ENCODE peak calls at places on chromosomes 12 and 14, in nine cellular contexts. Z, E, C, S, J, V, W, L and I are unnamed samples. For H3K4me1, the result is how much of the 10 kb centered on the place peaks cover.

GRCh38 chr12:66755727-66756395 is 77.0 kb upstream of the GRIP1 start:
- DNase-seq in Z (no peak), E (no peak), C (no peak), S (no peak), J (no peak), V (no peak), W (no peak), L (no peak), I (no peak)

GRCh38 chr12:132583311-132583710 is 27.1 kb downstream of the LRCOL1 start:
- DNase-seq in Z (no peak), E (no peak), C (no peak), S (no peak), J (no peak), V (no peak), W (no peak), L (no peak), I (no peak)

GRCh38 chr12:92242917-92243316 is 97.3 kb upstream of the BTG1 start:
- DNase-seq in Z (no peak), E (no peak), C (no peak), S (no peak), J (no peak), V (no peak), W (peak), L (no peak), I (no peak)

GRCh38 chr14:56210570-56210969 is 92.4 kb downstream of the PELI2 start:
- DNase-seq in Z (no peak), E (no peak), C (no peak), S (no peak), J (no peak), V (no peak), W (no peak), L (peak), I (no peak)

GRCh38 chr14:103255555-103255954 is 78.5 kb upstream of the EIF5 start:
- DNase-seq in Z (no peak), E (peak), C (no peak), S (no peak), J (no peak), V (no peak), W (no peak), L (no peak), I (no peak)

GRCh38 chr14:94375552-94376107 is 12.8 kb downstream of the SERPINA1 start:
- DNase-seq in Z (no peak), E (no peak), C (no peak), S (no peak), J (no peak), V (no peak), W (no peak), L (no peak), I (no peak)

GRCh38 chr12:127537070-127537469 is 729.9 kb upstream of the TMEM132C start:
- DNase-seq in Z (no peak), E (no peak), C (no peak), S (no peak), J (no peak), V (no peak), W (no peak), L (no peak), I (no peak)

GRCh38 chr14:72783741-72784140 is 110.2 kb downstream of the DPF3 start:
- DNase-seq in Z (no peak), E (no peak), C (peak), S (no peak), J (no peak), V (no peak), W (no peak), L (no peak), I (no peak)

GRCh38 chr14:64736271-64737131 is 32.3 kb downstream of the PLEKHG3 start:
- DNase-seq in Z (peak), E (peak), C (no peak), S (no peak), J (no peak), V (no peak), W (no peak), L (no peak), I (no peak)

GRCh38 chr12:67916266-67916970 is 72.8 kb upstream of the IFNG-AS1 start:
- DNase-seq in Z (no peak), E (no peak), C (no peak), S (no peak), J (no peak), V (no peak), W (no peak), L (no peak), I (no peak)

GRCh38 chr14:54348001-54348611 is 48.7 kb upstream of the CDKN3 start:
- DNase-seq in Z (no peak), E (no peak), C (no peak), S (peak), J (no peak), V (peak), W (no peak), L (no peak), I (no peak)

GRCh38 chr12:43742106-43742505 is 16.5 kb downstream of the PUS7L start:
- DNase-seq in Z (no peak), E (no peak), C (no peak), S (no peak), J (no peak), V (no peak), W (no peak), L (peak), I (no peak)

GRCh38 chr12:116918464-116918863 is 7.7 kb downstream of the FBXW8 start:
- DNase-seq in Z (no peak), E (no peak), C (no peak), S (no peak), J (no peak), V (no peak), W (no peak), L (no peak), I (no peak)

GRCh38 chr14:36654185-36655053 is 7.2 kb upstream of the PAX9 start:
- DNase-seq in Z (no peak), E (no peak), C (no peak), S (no peak), J (no peak), V (no peak), W (no peak), L (no peak), I (no peak)

GRCh38 chr12:104273503-104273902 is 30.0 kb upstream of the EID3 start:
- DNase-seq in Z (no peak), E (no peak), C (no peak), S (no peak), J (no peak), V (no peak), W (no peak), L (no peak), I (no peak)

GRCh38 chr12:91810531-91810930 is 335.1 kb downstream of the BTG1 start:
- DNase-seq in Z (no peak), E (no peak), C (no peak), S (no peak), J (no peak), V (no peak), W (no peak), L (no peak), I (no peak)

GRCh38 chr12:47981496-47982260 is 18.3 kb downstream of the TMEM106C start:
- DNase-seq in Z (no peak), E (no peak), C (no peak), S (no peak), J (no peak), V (no peak), W (no peak), L (no peak), I (no peak)

GRCh38 chr14:92647499-92648279 is 100.7 kb downstream of the LGMN start:
- DNase-seq in Z (no peak), E (no peak), C (no peak), S (no peak), J (no peak), V (no peak), W (no peak), L (peak), I (no peak)

GRCh38 chr14:91269076-91269991 is 24.8 kb upstream of the GPR68 start:
- DNase-seq in Z (peak), E (no peak), C (no peak), S (no peak), J (no peak), V (no peak), W (peak), L (no peak), I (no peak)

GRCh38 chr12:40327506-40327905 is 102.7 kb downstream of the LRRK2 start:
- DNase-seq in Z (no peak), E (no peak), C (no peak), S (no peak), J (no peak), V (no peak), W (no peak), L (no peak), I (no peak)

GRCh38 chr12:109734219-109735000 is 20.8 kb downstream of the FAM222A start:
- DNase-seq in Z (peak), E (no peak), C (no peak), S (no peak), J (no peak), V (no peak), W (peak), L (peak), I (peak)

GRCh38 chr12:111321317-111321716 is 47.6 kb downstream of the PHETA1 start:
- DNase-seq in Z (no peak), E (no peak), C (no peak), S (no peak), J (no peak), V (no peak), W (no peak), L (no peak), I (no peak)

GRCh38 chr12:53410951-53411350 is 12.7 kb upstream of the AMHR2 start:
- DNase-seq in Z (no peak), E (no peak), C (no peak), S (no peak), J (no peak), V (no peak), W (no peak), L (no peak), I (no peak)

GRCh38 chr12:85865905-85866304 is 8.2 kb upstream of the NTS start:
- DNase-seq in Z (peak), E (no peak), C (no peak), S (peak), J (no peak), V (no peak), W (no peak), L (peak), I (no peak)

GRCh38 chr12:57454566-57455373 is at the start of gene INHBE:
- DNase-seq in Z (no peak), E (no peak), C (no peak), S (peak), J (no peak), V (no peak), W (peak), L (peak), I (no peak)

GRCh38 chr14:68403191-68403781 is 389.6 kb downstream of the ZFP36L1 start:
- DNase-seq in Z (no peak), E (no peak), C (no peak), S (no peak), J (no peak), V (no peak), W (no peak), L (peak), I (no peak)

GRCh38 chr14:92718659-92719058 is 29.8 kb downstream of the LGMN start:
- DNase-seq in Z (no peak), E (no peak), C (no peak), S (no peak), J (no peak), V (no peak), W (no peak), L (peak), I (no peak)

GRCh38 chr14:76792422-76792821 is 20.3 kb downstream of the ANGEL1 start:
- DNase-seq in Z (no peak), E (no peak), C (no peak), S (no peak), J (no peak), V (no peak), W (no peak), L (no peak), I (no peak)

GRCh38 chr14:73058923-73059311 is 583 bp downstream of the RBM25 start:
- DNase-seq in Z (no peak), E (peak), C (peak), S (peak), J (no peak), V (peak), W (peak), L (peak), I (no peak)

GRCh38 chr12:80838708-80839107 is 99.0 kb downstream of the LIN7A start:
- DNase-seq in Z (no peak), E (no peak), C (peak), S (peak), J (no peak), V (no peak), W (no peak), L (peak), I (no peak)

GRCh38 chr14:68823434-68824206 is 30.8 kb upstream of the ZFP36L1 start:
- DNase-seq in Z (no peak), E (peak), C (no peak), S (no peak), J (no peak), V (no peak), W (no peak), L (no peak), I (no peak)

GRCh38 chr14:76826122-76826521 is at the start of gene LRRC74A:
- DNase-seq in Z (no peak), E (no peak), C (no peak), S (no peak), J (no peak), V (no peak), W (no peak), L (no peak), I (no peak)

GRCh38 chr14:100909439-100909838 is 5.9 kb upstream of the RTL1 start:
- DNase-seq in Z (no peak), E (no peak), C (no peak), S (no peak), J (no peak), V (no peak), W (no peak), L (no peak), I (no peak)

GRCh38 chr12:130967631-130968030 is 13.9 kb downstream of the ADGRD1 start:
- DNase-seq in Z (no peak), E (no peak), C (no peak), S (no peak), J (no peak), V (no peak), W (no peak), L (no peak), I (peak)

GRCh38 chr14:22099942-22100763 is 426.5 kb upstream of the OR4E1 start:
- DNase-seq in Z (peak), E (no peak), C (peak), S (peak), J (peak), V (peak), W (peak), L (peak), I (peak)

GRCh38 chr14:89336338-89336737 is 80.7 kb downstream of the FOXN3 start:
- DNase-seq in Z (no peak), E (no peak), C (no peak), S (no peak), J (no peak), V (no peak), W (no peak), L (no peak), I (no peak)

GRCh38 chr12:2963154-2963759 is 4.1 kb downstream of the TEAD4 start:
- DNase-seq in Z (no peak), E (no peak), C (no peak), S (no peak), J (no peak), V (no peak), W (peak), L (no peak), I (no peak)

GRCh38 chr12:94879542-94879941 is 124.0 kb downstream of the NDUFA12 start:
- DNase-seq in Z (no peak), E (no peak), C (no peak), S (peak), J (no peak), V (no peak), W (no peak), L (no peak), I (no peak)

GRCh38 chr12:14514154-14514842 is 53.4 kb downstream of the PLBD1 start:
- DNase-seq in Z (no peak), E (peak), C (peak), S (peak), J (no peak), V (no peak), W (no peak), L (peak), I (no peak)
- TF ChIP-seq CTCF in Z (peak), E (peak), C (peak), S (peak), J (no peak), V (no peak), W (no peak), L (no peak), I (peak)

GRCh38 chr14:51684760-51685159 is 33.0 kb downstream of the FRMD6 start:
- DNase-seq in Z (no peak), E (no peak), C (no peak), S (no peak), J (no peak), V (no peak), W (no peak), L (no peak), I (no peak)

GRCh38 chr14:51680031-51680430 is 28.3 kb downstream of the FRMD6 start:
- DNase-seq in Z (no peak), E (no peak), C (no peak), S (peak), J (no peak), V (no peak), W (no peak), L (no peak), I (no peak)

GRCh38 chr14:51677738-51678137 is 26.0 kb downstream of the FRMD6 start:
- DNase-seq in Z (no peak), E (no peak), C (no peak), S (no peak), J (no peak), V (no peak), W (no peak), L (no peak), I (no peak)

GRCh38 chr14:51681411-51681810 is 29.7 kb downstream of the FRMD6 start:
- DNase-seq in Z (no peak), E (no peak), C (no peak), S (no peak), J (no peak), V (no peak), W (no peak), L (no peak), I (no peak)

DNA sequence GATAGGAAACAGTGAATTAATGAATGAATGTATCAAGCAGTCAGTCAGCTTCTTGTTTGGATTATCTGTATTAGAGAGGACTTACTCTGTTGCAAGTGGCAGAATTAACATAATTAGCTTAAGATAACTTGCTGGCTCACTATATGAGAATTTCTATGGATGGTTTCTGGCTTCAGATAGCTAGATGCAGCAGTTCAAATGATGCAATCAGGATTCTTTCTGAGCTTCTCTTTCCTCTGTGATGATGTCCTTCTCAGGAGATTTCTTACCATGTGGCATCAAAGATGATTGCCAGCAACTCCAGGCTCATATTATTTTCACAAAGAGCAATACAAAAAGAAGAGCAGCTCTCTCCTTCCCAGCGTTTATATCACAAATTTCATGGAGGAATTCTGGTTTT is 30.7 kb downstream of the FRMD6 start:
- DNase-seq in Z (no peak), E (no peak), C (no peak), S (no peak), J (no peak), V (no peak), W (no peak), L (peak), I (no peak)
- H3K4me3 ChIP-seq in Z (no peak), E (no peak), C (no peak), S (no peak), J (no peak), V (no peak), W (no peak), L (no peak), I (no peak)

DNA sequence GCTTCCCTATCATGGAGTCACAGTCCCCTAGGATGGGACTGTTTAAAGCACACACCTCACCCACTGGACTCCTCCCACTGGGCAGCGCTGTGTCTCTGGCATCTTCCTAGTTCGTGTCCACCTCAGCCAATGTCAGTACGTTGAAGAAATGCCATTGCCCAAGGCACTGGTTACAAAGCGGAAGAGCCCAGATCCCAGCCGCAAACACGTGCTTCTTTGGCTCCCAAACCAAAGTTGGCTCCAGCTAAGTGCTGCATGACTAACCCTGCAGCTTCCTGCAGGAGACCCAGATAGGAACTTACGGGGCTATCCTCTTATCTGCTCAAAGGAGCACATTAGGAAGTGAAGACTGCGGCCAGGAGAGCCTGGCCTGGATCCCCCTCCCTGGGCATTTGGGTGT is 9.3 kb downstream of the SYNE3 start:
- DNase-seq in Z (peak), E (peak), C (peak), S (no peak), J (no peak), V (no peak), W (peak), L (peak), I (peak)
- H3K4me1 ChIP-seq in Z (under half), E (under half), C (under half), S (under half), J (under half), V (under half), W (half or more), L (under half), I (under half)

GRCh38 chr12:49794021-49794420 is 34.2 kb downstream of the NCKAP5L start:
- DNase-seq in Z (no peak), E (no peak), C (no peak), S (no peak), J (no peak), V (no peak), W (no peak), L (no peak), I (no peak)
- TF ChIP-seq CTCF in Z (no peak), E (no peak), C (no peak), S (no peak), J (no peak), V (no peak), W (no peak), L (no peak), I (no peak)

DNA sequence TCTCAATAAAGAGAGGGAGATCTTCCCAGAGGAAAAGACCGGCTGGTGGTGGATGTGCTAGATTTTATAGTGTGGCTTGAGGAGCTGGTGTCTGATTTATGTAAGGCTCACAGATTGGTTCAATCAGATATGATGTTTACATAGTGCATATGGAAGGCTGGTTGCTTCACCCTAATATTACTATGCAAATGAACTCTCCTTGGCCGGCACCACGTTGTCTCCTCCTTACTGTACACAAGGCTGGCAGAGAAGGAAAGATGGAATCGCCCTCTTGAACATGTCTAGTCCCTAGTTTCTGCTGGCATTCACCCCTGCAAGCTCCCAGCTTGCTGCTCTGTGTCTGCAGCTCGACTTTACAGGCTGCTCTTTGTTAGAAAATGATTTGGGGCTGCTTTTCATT is 8.9 kb downstream of the FAM186A start:
- DNase-seq in Z (no peak), E (no peak), C (no peak), S (no peak), J (no peak), V (no peak), W (no peak), L (no peak), I (no peak)
- H3K4me3 ChIP-seq in Z (no peak), E (no peak), C (no peak), S (no peak), J (no peak), V (no peak), W (no peak), L (no peak), I (no peak)